ENCODE peak calls at places on chromosomes 13 and 19, in seven cellular contexts. K is PC-9; X is endodermal cell; W is mesendoderm; L is CD4-positive, alpha-beta T cell; E is gastrocnemius medialis; N is A549. M is an unnamed sample.
A peak's percentile ranks its signal among the peaks of the same experiment; 100 is the strongest.

GRCh38 chr13:80979035-80979641 is 638.2 kb upstream of the SPRY2 start:
- DNase-seq in K (peak; percentile 25), X (peak; percentile 69), W (peak; percentile 75), L (no peak), E (peak; percentile 11), N (peak; percentile 70), M (no peak)

GRCh38 chr13:105083986-105084385 is 1451.5 kb downstream of the EFNB2 start:
- DNase-seq in K (no peak), X (no peak), W (no peak), L (no peak), E (no peak), N (no peak), M (no peak)

GRCh38 chr19:14089412-14089661 is 1.2 kb downstream of the SAMD1 start:
- DNase-seq in K (no peak), X (peak; percentile 58), W (peak; percentile 55), L (no peak), E (no peak), N (peak; percentile 29), M (no peak)

GRCh38 chr19:3302755-3303154 is 63.6 kb upstream of the NFIC start:
- DNase-seq in K (no peak), X (no peak), W (peak; percentile 33), L (no peak), E (no peak), N (peak; percentile 68), M (no peak)

GRCh38 chr19:16021796-16022195 is 54.5 kb upstream of the TPM4 start:
- DNase-seq in K (no peak), X (no peak), W (no peak), L (no peak), E (no peak), N (no peak), M (no peak)

GRCh38 chr19:30049226-30049625 is 107.2 kb downstream of the URI1 start:
- DNase-seq in K (no peak), X (no peak), W (no peak), L (no peak), E (no peak), N (no peak), M (no peak)

GRCh38 chr19:55641376-55642152 is 762 bp downstream of the ZNF580 start:
- DNase-seq in K (no peak), X (no peak), W (peak; percentile 48), L (no peak), E (no peak), N (peak; percentile 63), M (no peak)

GRCh38 chr13:46321494-46322225 is 65.4 kb downstream of the RUBCNL start:
- DNase-seq in K (peak; percentile 38), X (peak; percentile 85), W (peak; percentile 73), L (peak; percentile 66), E (no peak), N (peak; percentile 38), M (peak; percentile 70)

GRCh38 chr13:57018915-57019314 is 121.8 kb upstream of the PRR20A start:
- DNase-seq in K (no peak), X (no peak), W (no peak), L (no peak), E (no peak), N (no peak), M (no peak)

GRCh38 chr19:17244618-17245534 is 843 bp downstream of the NR2F6 start:
- DNase-seq in K (peak; percentile 53), X (peak; percentile 71), W (no peak), L (no peak), E (no peak), N (no peak), M (no peak)

GRCh38 chr13:93847162-93847561 is 620.6 kb downstream of the GPC6 start:
- DNase-seq in K (no peak), X (no peak), W (no peak), L (no peak), E (no peak), N (peak; percentile 29), M (no peak)

GRCh38 chr19:6947745-6948144 is 60.4 kb downstream of the ADGRE1 start:
- DNase-seq in K (no peak), X (no peak), W (no peak), L (no peak), E (no peak), N (peak; percentile 68), M (no peak)

GRCh38 chr19:6020972-6021805 is 43.2 kb upstream of the RANBP3 start:
- DNase-seq in K (no peak), X (no peak), W (no peak), L (no peak), E (no peak), N (no peak), M (no peak)

GRCh38 chr19:19461671-19462622 is 53.4 kb downstream of the TSSK6 start:
- DNase-seq in K (no peak), X (peak; percentile 94), W (peak; percentile 96), L (peak; percentile 36), E (peak; percentile 92), N (no peak), M (peak; percentile 63)

GRCh38 chr19:29714371-29714952 is 599 bp downstream of the C19orf12 start:
- DNase-seq in K (no peak), X (no peak), W (no peak), L (peak; percentile 52), E (peak; percentile 29), N (no peak), M (no peak)

GRCh38 chr19:35655600-35655999 is 7.5 kb downstream of the COX6B1 start:
- DNase-seq in K (no peak), X (no peak), W (no peak), L (no peak), E (no peak), N (no peak), M (no peak)

GRCh38 chr19:47790398-47790814 is 11.9 kb downstream of the SELENOW start:
- DNase-seq in K (peak; percentile 82), X (peak; percentile 100), W (peak; percentile 98), L (peak; percentile 75), E (peak; percentile 54), N (peak; percentile 85), M (peak; percentile 85)

GRCh38 chr13:99270503-99270902 is 12.3 kb upstream of the GPR18 start:
- DNase-seq in K (no peak), X (no peak), W (no peak), L (no peak), E (no peak), N (no peak), M (no peak)
- H3K27ac ChIP-seq in K (no peak overlapping the region), X (no peak overlapping the region), W (no peak overlapping the region), L (no peak overlapping the region), E (peak overlapping the region; percentile 26), N (no peak overlapping the region), M (no peak overlapping the region)

DNA sequence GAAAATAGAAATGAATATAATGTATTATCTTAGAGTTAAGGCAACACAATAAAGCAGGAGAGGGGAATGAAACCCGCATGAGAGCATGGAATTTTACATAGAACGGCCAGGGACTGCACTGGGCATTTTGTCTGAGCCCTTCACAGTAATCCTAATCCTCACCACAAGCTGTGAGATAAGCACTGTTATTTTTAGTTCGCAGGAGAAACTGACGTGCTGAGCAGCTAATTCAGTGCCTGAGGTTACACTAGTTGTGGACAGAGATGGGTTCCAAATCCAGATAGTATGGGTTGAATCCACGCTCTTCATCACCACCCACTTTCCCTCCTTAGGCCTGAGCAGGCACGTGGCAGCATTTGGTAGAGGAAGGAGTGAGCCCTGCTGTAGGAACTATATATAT is 24.8 kb upstream of the ZNF527 start:
- DNase-seq in K (no peak), X (no peak), W (no peak), L (no peak), E (no peak), N (no peak), M (no peak)
- H3K27ac ChIP-seq in K (no peak overlapping the region), X (no peak overlapping the region), W (no peak overlapping the region), L (no peak overlapping the region), E (no peak overlapping the region), N (no peak overlapping the region), M (peak overlapping the region; percentile 29)

GRCh38 chr13:78787189-78787588 is 128.2 kb upstream of the OBI1 start:
- DNase-seq in K (no peak), X (no peak), W (no peak), L (no peak), E (no peak), N (no peak), M (no peak)
- H3K27ac ChIP-seq in K (no peak overlapping the region), X (no peak overlapping the region), W (no peak overlapping the region), L (no peak overlapping the region), E (no peak overlapping the region), N (no peak overlapping the region), M (no peak overlapping the region)

DNA sequence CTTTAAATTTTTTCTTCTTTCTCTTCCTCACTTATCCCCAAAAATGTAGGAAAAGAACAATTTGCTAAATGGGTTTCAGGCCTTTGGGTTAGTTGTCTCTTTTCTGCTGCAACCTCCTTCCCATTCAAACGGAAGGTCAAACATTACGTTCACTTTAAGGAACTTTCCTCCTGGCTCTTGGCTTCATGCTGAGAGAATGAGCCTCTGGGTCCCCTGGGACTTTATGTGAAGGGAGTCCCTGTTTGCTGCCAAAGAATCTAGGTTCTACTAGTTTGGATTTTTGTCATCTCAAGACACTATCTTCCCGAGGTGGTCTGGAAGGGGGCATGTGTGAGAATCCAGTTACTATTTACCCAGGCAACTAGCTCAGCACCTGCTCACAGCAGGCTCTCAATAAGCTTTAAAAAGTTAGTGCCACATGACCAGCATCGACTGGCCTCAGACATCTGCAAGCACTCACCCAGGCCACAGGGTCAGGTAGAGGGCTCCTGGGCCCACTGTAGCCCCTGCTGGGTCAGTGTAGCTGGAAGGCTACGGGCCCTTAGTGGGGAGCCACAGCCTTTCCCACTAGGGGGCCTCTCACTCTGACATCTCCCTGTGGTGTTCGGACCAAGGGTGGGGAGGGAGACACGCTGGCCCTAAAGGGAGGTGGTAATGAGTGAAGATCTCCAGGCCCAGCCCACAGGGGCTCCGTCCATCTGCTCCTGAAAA is 40.5 kb downstream of the FAM124A start:
- DNase-seq in K (no peak), X (no peak), W (peak; percentile 40), L (no peak), E (no peak), N (no peak), M (no peak)
- H3K27ac ChIP-seq in K (no peak overlapping the region), X (no peak overlapping the region), W (no peak overlapping the region), L (no peak overlapping the region), E (no peak overlapping the region), N (no peak overlapping the region), M (peak overlapping the region; percentile 70)

GRCh38 chr13:27425151-27425917 is 915 bp downstream of the GTF3A start:
- DNase-seq in K (peak; percentile 3), X (no peak), W (no peak), L (no peak), E (no peak), N (no peak), M (no peak)

GRCh38 chr13:27425918-27426630 is 1.7 kb downstream of the GTF3A start:
- DNase-seq in K (peak; percentile 67), X (peak; percentile 83), W (peak; percentile 82), L (peak; percentile 70), E (peak; percentile 87), N (peak; percentile 80), M (peak; percentile 84)

GRCh38 chr13:27424246-27425150 is at the start of gene GTF3A:
- DNase-seq in K (peak; percentile 83), X (peak; percentile 92), W (peak; percentile 87), L (peak; percentile 90), E (peak; percentile 82), N (peak; percentile 85), M (peak; percentile 84)

GRCh38 chr13:27421101-27421881 is 3.1 kb upstream of the GTF3A start:
- DNase-seq in K (no peak), X (no peak), W (no peak), L (no peak), E (no peak), N (no peak), M (no peak)

DNA sequence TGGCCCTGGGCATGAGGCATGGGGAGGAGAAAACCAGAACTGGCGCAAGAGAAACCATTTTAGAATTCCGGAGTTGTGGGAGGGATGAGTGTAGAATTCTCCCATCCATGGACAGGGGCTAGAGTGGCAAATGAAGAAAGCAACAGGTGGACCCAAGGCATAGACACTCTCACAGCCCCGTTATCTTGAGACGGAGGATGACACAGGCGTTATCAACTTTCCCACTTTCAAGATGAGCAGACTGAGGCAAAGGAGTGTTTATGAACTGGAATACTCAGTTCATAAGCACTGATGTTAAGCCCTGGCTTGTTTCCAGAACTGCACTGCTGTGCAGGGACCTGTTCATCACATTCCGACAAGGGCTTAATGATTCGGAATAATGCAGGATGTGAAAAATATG is 1.1 kb upstream of the GTF3A start:
- DNase-seq in K (no peak), X (no peak), W (no peak), L (no peak), E (no peak), N (no peak), M (no peak)
- H3K27ac ChIP-seq in K (no peak overlapping the region), X (no peak overlapping the region), W (no peak overlapping the region), L (peak overlapping the region; percentile 95), E (peak overlapping the region; percentile 94), N (no peak overlapping the region), M (no peak overlapping the region)